ENCODE peak calls at places on chromosome 21, in seven cellular contexts. J is stimulated activated CD8-positive, alpha-beta memory T cell treated with anti-CD3 and anti-CD28 coated beads, Interleukin-4, amount 100 ng/mL, for 4 hours; H is activated CD4-positive, CD25-positive, alpha-beta regulatory T cell treated with anti-CD3 and anti-CD28 coated beads, Interleukin-2, amount 50 U/mL, for 16 hours; A is activated CD8-positive, alpha-beta T cell treated with anti-CD3 and anti-CD28 coated beads for 36 hours; F is AG10803; Y is C1 segment of cervical spinal cord; C is activated CD4-positive, alpha-beta T cell treated with anti-CD3 and anti-CD28 coated beads for 36 hours. O is an unnamed sample.

GRCh38 chr21:14533555-14534400 is 12.3 kb downstream of the SAMSN1 start:
- DNase-seq in C (peak), J (no peak), H (no peak), A (no peak), F (peak), Y (no peak), O (no peak)

GRCh38 chr21:38343691-38344090 is 86.9 kb downstream of the KCNJ15 start:
- DNase-seq in J (no peak), H (no peak), A (no peak), C (no peak), Y (no peak), F (no peak), O (no peak)

GRCh38 chr21:38293765-38294164 is 37.0 kb downstream of the KCNJ15 start:
- DNase-seq in H (no peak), F (no peak), C (no peak), Y (no peak), A (no peak), J (no peak), O (no peak)

GRCh38 chr21:15729346-15729673 is 472 bp upstream of the USP25 start:
- DNase-seq in Y (no peak), J (no peak), H (no peak), A (no peak), F (no peak), C (no peak), O (no peak)

GRCh38 chr21:16073571-16073970 is 343.8 kb downstream of the USP25 start:
- DNase-seq in A (no peak), F (no peak), Y (no peak), C (no peak), H (no peak), J (no peak), O (no peak)

GRCh38 chr21:45468051-45468970 is 63.3 kb downstream of the COL18A1 start:
- DNase-seq in A (no peak), F (no peak), H (no peak), Y (no peak), C (no peak), J (no peak), O (no peak)

GRCh38 chr21:14086553-14086952 is 124.2 kb downstream of the LIPI start:
- DNase-seq in C (no peak), H (no peak), Y (no peak), A (no peak), F (no peak), J (no peak), O (no peak)

GRCh38 chr21:39499156-39499555 is 47.4 kb downstream of the SH3BGR start:
- DNase-seq in Y (no peak), F (no peak), C (no peak), A (no peak), H (no peak), J (no peak), O (no peak)

GRCh38 chr21:42799948-42800347 is 79.4 kb downstream of the WDR4 start:
- DNase-seq in C (no peak), A (no peak), F (no peak), H (no peak), Y (no peak), J (no peak), O (no peak)

GRCh38 chr21:45403825-45404725 is 890 bp upstream of the COL18A1 start:
- DNase-seq in F (peak), J (no peak), C (no peak), H (no peak), Y (no peak), A (no peak), O (no peak)

GRCh38 chr21:42671778-42672593 is 18.6 kb downstream of the PDE9A start:
- DNase-seq in J (no peak), H (no peak), A (peak), Y (no peak), F (no peak), C (no peak), O (no peak)

GRCh38 chr21:41691205-41692203 is 75.3 kb downstream of the RIPK4 start:
- DNase-seq in J (no peak), Y (no peak), C (no peak), H (no peak), F (no peak), A (no peak), O (no peak)

GRCh38 chr21:27156666-27157065 is 189.8 kb upstream of the ADAMTS5 start:
- DNase-seq in A (no peak), J (no peak), C (no peak), Y (no peak), H (no peak), F (no peak), O (no peak)

GRCh38 chr21:34135330-34135729 is 62.0 kb downstream of the MRPS6 start:
- DNase-seq in F (no peak), A (no peak), C (no peak), H (no peak), Y (no peak), J (no peak), O (no peak)

GRCh38 chr21:36162631-36163030 is 6.0 kb downstream of the DOP1B start:
- DNase-seq in H (no peak), C (no peak), F (no peak), A (no peak), Y (no peak), J (no peak), O (no peak)

GRCh38 chr21:34688715-34689114 is 19.9 kb downstream of the CLIC6 start:
- DNase-seq in H (no peak), J (no peak), Y (no peak), F (no peak), A (no peak), C (no peak), O (no peak)

GRCh38 chr21:37266515-37267221 is 466 bp downstream of the VPS26C start:
- DNase-seq in F (peak), C (no peak), A (no peak), H (no peak), Y (no peak), J (no peak), O (no peak)

GRCh38 chr21:35593000-35593502 is 467.3 kb downstream of the SETD4 start:
- DNase-seq in F (peak), A (no peak), C (no peak), H (no peak), J (no peak), Y (no peak), O (no peak)

GRCh38 chr21:45384656-45385548 is 20.1 kb upstream of the COL18A1 start:
- DNase-seq in A (no peak), Y (no peak), J (no peak), H (no peak), C (no peak), F (no peak), O (no peak)

GRCh38 chr21:45640888-45641479 is 2.5 kb upstream of the PCBP3 start:
- DNase-seq in Y (no peak), H (no peak), A (no peak), C (peak), F (peak), J (no peak), O (no peak)

GRCh38 chr21:36992671-36993070 is 13.8 kb upstream of the RIPPLY3 start:
- DNase-seq in A (no peak), C (no peak), J (no peak), Y (no peak), H (no peak), F (no peak), O (no peak)

GRCh38 chr21:35953570-35953969 is 106.8 kb downstream of the SETD4 start:
- DNase-seq in H (no peak), J (no peak), Y (no peak), A (no peak), C (no peak), F (no peak), O (no peak)

GRCh38 chr21:17388226-17388625 is 124.6 kb upstream of the CXADR start:
- DNase-seq in F (no peak), A (no peak), Y (no peak), C (no peak), J (no peak), H (no peak), O (no peak)

GRCh38 chr21:28150778-28151177 is 841.9 kb downstream of the LTN1 start:
- DNase-seq in C (no peak), A (no peak), Y (no peak), J (no peak), H (no peak), F (no peak), O (no peak)

GRCh38 chr21:43597052-43597451 is 62.2 kb downstream of the HSF2BP start:
- DNase-seq in H (no peak), J (no peak), A (no peak), F (peak), C (no peak), Y (no peak), O (no peak)

GRCh38 chr21:26107439-26107838 is 63.1 kb downstream of the APP start:
- DNase-seq in J (no peak), H (no peak), C (no peak), Y (no peak), A (no peak), F (no peak), O (no peak)

GRCh38 chr21:31358148-31358547 is 14.1 kb upstream of the TIAM1 start:
- DNase-seq in J (no peak), C (no peak), F (no peak), A (no peak), Y (no peak), H (no peak), O (no peak)

GRCh38 chr21:29349702-29350101 is 51.0 kb downstream of the BACH1 start:
- DNase-seq in A (no peak), J (no peak), F (no peak), H (no peak), C (no peak), Y (no peak), O (no peak)

O was measured in frontal cortex.